ENCODE peak calls at places on chromosome 20, in four cellular contexts. X, O, G and M are unnamed samples.

GRCh38 chr20:50338479-50339195 is 148.0 kb downstream of the CEBPB start:
- DNase-seq in X (peak), O (peak), G (peak), M (no peak)

GRCh38 chr20:36825374-36826104 is 50.4 kb upstream of the TLDC2 start:
- DNase-seq in X (no peak), O (no peak), G (no peak), M (no peak)

GRCh38 chr20:44089987-44090674 is 96.9 kb downstream of the JPH2 start:
- DNase-seq in X (peak), O (no peak), G (peak), M (no peak)

GRCh38 chr20:59135093-59135492 is 28.5 kb upstream of the ZNF831 start:
- DNase-seq in X (no peak), O (no peak), G (no peak), M (no peak)

GRCh38 chr20:20027284-20027683 is 10.1 kb downstream of the NAA20 start:
- DNase-seq in X (no peak), O (no peak), G (no peak), M (no peak)

GRCh38 chr20:8244637-8245036 is 112.6 kb downstream of the PLCB1 start:
- DNase-seq in X (no peak), O (no peak), G (peak), M (no peak)

GRCh38 chr20:9214676-9215075 is 145.8 kb downstream of the PLCB4 start:
- DNase-seq in X (no peak), O (no peak), G (peak), M (no peak)

GRCh38 chr20:60055740-60056139 is 97.5 kb downstream of the CDH26 start:
- DNase-seq in X (no peak), O (peak), G (no peak), M (no peak)

GRCh38 chr20:58650181-58650775 is 805 bp upstream of the STX16 start:
- DNase-seq in X (no peak), O (peak), G (no peak), M (peak)

GRCh38 chr20:4435210-4435609 is 286.5 kb upstream of the PRND start:
- DNase-seq in X (no peak), O (no peak), G (peak), M (no peak)

GRCh38 chr20:61964675-61965605 is 100.7 kb downstream of the TAF4 start:
- DNase-seq in X (no peak), O (no peak), G (no peak), M (peak)

GRCh38 chr20:36097751-36098151 is 56.8 kb upstream of the EPB41L1 start:
- DNase-seq in X (peak), O (peak), G (no peak), M (peak)

GRCh38 chr20:2747676-2748235 is 52.7 kb downstream of the CPXM1 start:
- DNase-seq in X (no peak), O (no peak), G (peak), M (no peak)

GRCh38 chr20:2742934-2743559 is 50.5 kb downstream of the EBF4 start:
- DNase-seq in X (peak), O (peak), G (peak), M (peak)

GRCh38 chr20:2746636-2747265 is 53.7 kb downstream of the CPXM1 start:
- DNase-seq in X (no peak), O (no peak), G (no peak), M (no peak)

GRCh38 chr20:2745936-2746635 is 53.5 kb downstream of the EBF4 start:
- DNase-seq in X (no peak), O (no peak), G (no peak), M (no peak)

DNA sequence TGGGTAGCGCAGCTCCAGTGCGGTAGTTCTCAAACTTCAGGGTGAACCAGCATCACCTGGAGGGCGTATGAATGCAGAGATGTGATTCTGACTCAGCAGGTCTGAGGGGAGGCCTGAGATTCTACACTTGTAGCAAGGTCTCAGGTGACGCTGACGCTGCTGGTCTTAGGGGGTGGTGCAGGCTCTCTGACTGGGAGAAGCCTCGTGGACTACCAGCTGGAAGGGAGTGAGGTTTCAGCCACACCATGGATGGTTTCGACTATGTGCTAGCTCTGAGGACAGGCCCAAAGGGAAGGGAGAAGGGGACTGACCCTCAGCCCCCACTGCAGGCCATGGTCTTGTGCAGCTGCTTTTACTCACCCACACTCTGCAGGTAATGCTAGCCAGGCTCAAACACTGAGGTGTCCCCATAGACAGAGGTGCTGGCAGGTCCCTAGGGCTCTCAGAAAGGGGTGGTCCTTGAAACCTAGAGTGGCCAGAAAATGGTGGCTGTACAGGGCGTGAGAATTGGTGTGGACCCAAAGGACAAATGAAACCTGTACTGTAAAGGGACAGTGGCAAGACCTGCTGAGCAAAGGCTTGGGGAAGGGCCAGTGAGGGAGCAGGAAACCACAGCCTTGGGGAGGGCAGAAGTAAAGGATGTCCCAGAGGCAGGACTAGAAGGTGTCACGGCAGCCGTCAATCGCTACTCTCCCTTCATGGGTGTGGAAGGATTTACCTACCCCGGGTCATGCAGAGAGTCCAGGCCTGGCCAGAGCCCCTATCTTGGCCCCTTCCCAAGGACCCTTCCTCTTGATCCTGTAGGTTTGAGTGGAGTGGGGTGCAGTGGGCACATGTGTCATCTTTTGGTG is 52.7 kb downstream of the EBF4 start:
- DNase-seq in X (peak), O (no peak), G (no peak), M (no peak)
- H3K56ac ChIP-seq in X (no peak), O (no peak), G (no peak), M (no peak)

DNA sequence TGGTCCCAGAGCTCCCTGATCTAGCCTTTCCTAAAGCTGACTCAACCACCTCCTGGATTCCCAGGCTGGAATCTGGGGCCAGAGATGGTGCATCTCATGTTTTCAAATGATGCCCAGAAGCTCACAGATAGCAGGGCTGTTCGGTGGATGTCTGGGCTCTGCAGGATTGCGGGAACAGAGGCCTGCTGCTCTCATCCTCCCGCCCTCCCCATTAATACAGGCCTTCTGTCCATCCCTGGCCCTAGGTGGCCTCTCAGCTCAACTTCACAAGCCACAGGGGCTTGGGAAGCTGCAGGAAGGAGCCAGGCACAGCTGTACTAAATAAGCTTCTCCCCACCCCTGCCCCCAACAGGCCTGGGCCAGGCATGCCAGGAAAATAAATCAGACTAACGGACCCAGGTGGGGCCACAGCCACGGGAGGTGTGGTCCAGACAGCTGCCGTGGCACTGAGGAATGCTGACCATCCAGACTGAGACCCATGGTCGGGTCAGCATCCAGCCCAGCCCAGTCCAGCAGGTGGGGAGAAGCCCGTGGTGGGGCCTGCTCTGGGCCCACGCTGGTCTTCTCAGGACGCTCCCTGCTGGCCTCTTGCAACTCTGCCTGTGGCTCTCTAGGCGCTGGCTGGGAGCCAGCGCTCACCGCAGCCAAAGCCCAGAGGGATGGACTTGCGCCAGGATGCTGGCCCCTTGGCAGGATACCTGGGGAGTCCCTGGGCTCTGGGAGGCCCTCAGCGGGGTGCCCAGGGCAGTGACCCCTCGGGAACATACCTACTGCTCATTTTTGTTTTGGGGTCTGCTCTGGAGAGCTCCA is 8.5 kb upstream of the YTHDF1 start:
- DNase-seq in X (peak), O (no peak), G (peak), M (no peak)
- H3K56ac ChIP-seq in X (no peak), O (no peak), G (no peak), M (no peak)

GRCh38 chr20:46458891-46459750 is 52.7 kb upstream of the ELMO2 start:
- DNase-seq in X (peak), O (peak), G (no peak), M (peak)

GRCh38 chr20:46456255-46457028 is 50.0 kb upstream of the ELMO2 start:
- DNase-seq in X (no peak), O (no peak), G (no peak), M (no peak)

DNA sequence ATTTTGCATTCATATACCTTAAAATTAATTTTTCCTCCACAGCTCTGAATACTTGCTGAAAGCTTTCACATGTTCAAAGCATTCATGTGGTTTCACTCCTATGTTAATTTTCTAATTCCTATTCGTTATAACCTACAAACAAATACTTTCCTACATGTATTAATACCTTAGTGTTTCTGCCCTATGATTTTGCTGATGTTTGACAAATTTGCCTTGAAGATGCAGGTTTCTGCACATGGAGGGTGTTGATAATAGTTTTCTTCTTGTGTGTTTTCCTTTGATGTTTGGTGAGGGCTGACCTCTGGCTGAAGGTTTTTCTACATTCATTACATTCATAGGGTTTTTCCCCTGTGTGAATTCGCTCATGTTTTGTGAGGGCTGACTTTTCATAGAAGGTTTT is 49.3 kb upstream of the ELMO2 start:
- DNase-seq in X (no peak), O (no peak), G (no peak), M (no peak)
- H3K56ac ChIP-seq in X (no peak), O (no peak), G (no peak), M (no peak)

DNA sequence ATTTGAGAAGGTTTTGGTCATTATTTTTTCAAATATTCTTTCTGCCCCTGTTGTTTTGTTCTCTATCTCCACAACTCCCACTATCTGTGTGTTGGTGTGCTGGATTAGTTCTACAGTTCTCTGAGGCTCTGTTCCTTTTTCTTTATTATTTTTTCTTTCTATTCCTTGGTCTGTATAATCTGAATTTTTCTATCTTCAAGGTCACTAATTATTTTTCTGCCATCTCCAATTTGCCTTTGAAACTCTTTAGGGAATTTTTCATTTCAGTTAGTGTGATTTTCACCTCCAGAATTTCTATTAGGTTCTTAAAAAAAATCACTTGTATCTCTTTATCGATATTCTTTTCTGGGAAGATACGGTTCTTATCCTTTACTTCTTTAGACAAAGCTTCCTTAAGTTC is 82.1 kb upstream of the GGTLC1 start:
- DNase-seq in X (no peak), O (no peak), G (no peak), M (no peak)
- H3K56ac ChIP-seq in X (no peak), O (no peak), G (no peak), M (no peak)

DNA sequence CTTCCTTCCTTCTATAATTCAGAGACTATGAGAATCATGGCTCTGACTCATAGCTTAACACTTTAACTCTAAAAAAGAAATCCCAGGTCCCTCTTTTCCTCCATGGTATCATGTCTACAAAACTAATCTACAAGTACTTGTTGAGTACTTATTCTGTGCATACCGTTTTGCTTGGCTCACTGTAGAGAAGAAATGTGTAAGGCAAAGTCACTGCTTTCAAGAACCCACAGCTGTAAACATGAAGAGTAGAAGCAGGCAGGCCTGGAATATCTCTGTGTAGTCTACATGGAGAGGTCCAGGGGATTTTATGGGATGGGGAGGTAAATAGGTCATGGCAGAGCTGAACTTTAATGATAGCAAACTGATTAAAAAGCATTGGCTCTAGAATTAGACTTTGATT is 13.8 kb downstream of the SPINT3 start:
- DNase-seq in X (no peak), O (no peak), G (no peak), M (no peak)
- H3K56ac ChIP-seq in X (no peak), O (no peak), G (no peak), M (no peak)

DNA sequence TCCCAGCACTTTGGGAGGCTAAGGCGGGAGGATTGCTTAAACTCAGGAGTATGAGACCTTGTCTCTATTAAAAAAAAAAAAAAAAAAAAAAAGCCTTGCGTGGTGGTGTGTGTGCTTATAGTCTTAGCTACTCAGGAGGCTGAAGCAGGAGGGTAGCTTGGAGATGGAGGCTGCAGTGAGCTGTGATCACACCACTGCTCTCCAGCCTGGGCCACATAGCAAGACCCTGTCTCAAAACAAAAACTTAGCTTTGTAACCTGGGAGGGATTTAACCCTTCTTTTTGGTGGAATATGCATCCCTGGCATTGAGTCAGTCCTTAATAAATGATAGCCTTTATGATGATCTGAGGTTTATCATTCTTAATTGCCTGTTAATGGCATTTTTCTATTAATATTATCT is 12.8 kb downstream of the ASXL1 start:
- DNase-seq in X (no peak), O (no peak), G (no peak), M (no peak)
- H3K56ac ChIP-seq in X (no peak), O (no peak), G (no peak), M (no peak)

GRCh38 chr20:63290136-63290676 is 2.8 kb upstream of the COL20A1 start:
- DNase-seq in X (no peak), O (no peak), G (no peak), M (no peak)
- H3K56ac ChIP-seq in X (no peak), O (no peak), G (no peak), M (no peak)

GRCh38 chr20:15141880-15142279 is 804.5 kb upstream of the FLRT3 start:
- DNase-seq in X (no peak), O (no peak), G (no peak), M (no peak)
- H3K56ac ChIP-seq in X (no peak), O (no peak), G (no peak), M (no peak)

DNA sequence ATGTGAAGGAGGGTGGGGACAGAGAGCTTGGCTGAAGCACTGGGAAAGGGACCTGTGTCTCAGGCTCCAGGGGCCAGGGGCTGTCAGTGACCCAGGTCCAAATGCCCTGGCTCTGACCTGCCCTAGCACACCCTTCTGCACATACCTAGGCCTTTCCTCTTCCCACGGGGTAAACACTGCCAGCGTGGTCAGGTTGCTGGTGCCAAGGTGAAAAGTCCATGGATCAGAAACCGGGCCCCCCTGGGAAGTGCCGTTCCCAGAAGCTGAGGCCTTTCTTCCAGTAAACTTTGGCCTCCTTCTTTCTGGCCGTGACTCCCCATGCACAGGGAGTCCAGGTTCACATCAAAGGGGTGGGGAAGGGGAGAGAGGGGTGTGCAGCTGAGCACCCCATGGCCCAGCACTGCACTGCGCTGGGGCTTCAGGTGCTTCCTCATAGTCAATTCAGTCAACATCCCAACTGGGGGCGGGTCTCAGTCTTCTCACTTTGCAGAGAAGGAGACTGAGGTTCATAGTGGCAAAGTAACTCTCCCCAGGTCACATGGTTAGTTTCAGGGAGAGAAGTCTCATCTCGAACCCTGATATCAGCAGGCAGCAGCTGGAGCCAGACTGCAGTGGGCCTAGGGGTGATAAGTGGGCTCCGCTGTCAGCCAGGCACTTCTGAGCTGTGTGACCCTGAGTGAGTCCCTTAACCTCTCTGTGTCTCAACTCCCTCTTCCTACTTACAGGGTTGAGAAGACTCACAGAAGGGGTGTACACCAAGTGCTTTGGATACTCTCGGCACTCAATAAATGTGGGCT is 17.0 kb downstream of the PCK1 start:
- DNase-seq in X (no peak), O (no peak), G (no peak), M (no peak)
- H3K56ac ChIP-seq in X (no peak), O (no peak), G (no peak), M (no peak)